ENCODE peak calls at places on chromosomes 5 and 9, in ten cellular contexts. L is heart right ventricle; T is tibial nerve; W is heart left ventricle; E is fibroblast of lung; Q is spleen; R is naive thymus-derived CD4-positive, alpha-beta T cell; C is ovary; B is left ventricle myocardium inferior; J is neuronal stem cell. X is an unnamed sample. For H3K9me3 and H3K4me1, the result is how much of the 10 kb centered on the place peaks cover.

GRCh38 chr5:90182726-90183125 is 226.8 kb downstream of the CETN3 start:
- DNase-seq in C (no peak), R (no peak), E (no peak), Q (no peak), J (no peak), L (no peak), W (no peak), T (no peak), B (no peak), X (no peak)

GRCh38 chr5:79255786-79256557 is 20.0 kb downstream of the JMY start:
- DNase-seq in C (no peak), Q (no peak), E (peak), R (no peak), J (peak), L (no peak), B (no peak), W (no peak), T (no peak), X (no peak)

GRCh38 chr9:86764230-86765039 is 182.9 kb downstream of the GAS1 start:
- DNase-seq in Q (no peak), E (no peak), C (no peak), T (no peak), W (no peak), L (no peak), J (no peak), R (no peak), B (no peak), X (no peak)

GRCh38 chr5:78320461-78320860 is 26.0 kb upstream of the AP3B1 start:
- DNase-seq in W (no peak), B (no peak), L (no peak), T (no peak), R (no peak), Q (no peak), C (no peak), J (no peak), E (peak), X (no peak)

GRCh38 chr9:101372327-101373118 is 12.3 kb downstream of the BAAT start:
- DNase-seq in L (no peak), W (no peak), E (no peak), B (no peak), C (no peak), T (no peak), R (no peak), J (no peak), Q (no peak), X (no peak)

GRCh38 chr5:74641778-74642542 is 1.4 kb upstream of the ENC1 start:
- DNase-seq in E (peak), B (peak), C (peak), L (no peak), W (peak), J (peak), T (no peak), R (no peak), Q (peak), X (no peak)

GRCh38 chr5:109575506-109575905 is 114.2 kb upstream of the MAN2A1 start:
- DNase-seq in E (no peak), T (no peak), B (no peak), J (no peak), R (no peak), L (no peak), Q (no peak), W (no peak), C (no peak), X (no peak)

GRCh38 chr5:42655982-42656660 is 100.5 kb upstream of the CCDC152 start:
- DNase-seq in W (no peak), C (no peak), R (no peak), T (no peak), E (peak), L (no peak), B (no peak), J (no peak), Q (no peak), X (no peak)

GRCh38 chr9:35867538-35867937 is 2.7 kb downstream of the OR13J1 start:
- DNase-seq in J (no peak), W (no peak), T (no peak), R (no peak), L (no peak), C (no peak), Q (no peak), B (no peak), E (no peak), X (no peak)

GRCh38 chr5:142421158-142421617 is 96.4 kb upstream of the SPRY4 start:
- DNase-seq in E (no peak), J (no peak), T (no peak), Q (no peak), L (no peak), C (no peak), B (no peak), R (no peak), W (no peak), X (no peak)

GRCh38 chr5:162325143-162325727 is 257.7 kb downstream of the GABRG2 start:
- DNase-seq in W (no peak), E (no peak), T (no peak), R (no peak), J (no peak), Q (no peak), C (no peak), B (no peak), L (no peak), X (no peak)
- H3K9me3 ChIP-seq in W (under half), E (under half), T (under half), R (under half), J (under half), Q (under half), C (under half), B (under half), L (under half), X (under half)

DNA sequence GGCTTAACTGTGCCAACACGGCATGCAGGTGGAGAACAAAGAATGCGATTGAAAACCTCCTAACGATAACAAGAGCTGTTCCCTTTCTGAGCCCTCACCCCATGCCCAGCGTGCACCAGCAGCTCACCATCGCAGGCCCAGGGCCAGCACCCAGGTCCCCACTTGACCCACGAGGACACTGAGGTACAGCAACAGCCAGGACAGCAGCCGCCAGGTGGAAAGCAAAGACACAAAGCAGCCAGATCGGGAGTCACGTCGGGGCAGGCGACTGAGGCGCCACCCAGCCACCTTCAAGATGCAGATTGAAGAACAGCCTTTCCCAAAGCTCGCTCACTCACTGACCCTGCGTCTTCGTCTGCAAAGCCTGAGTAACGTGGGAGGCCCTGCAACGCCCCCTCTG is 6.9 kb upstream of the SEC16A start:
- DNase-seq in R (no peak), T (no peak), L (no peak), E (no peak), B (no peak), W (no peak), C (no peak), J (no peak), Q (no peak), X (no peak)
- H3K4me1 ChIP-seq in R (under half), T (under half), L (under half), E (under half), B (under half), W (under half), C (under half), J (under half), Q (half or more), X (under half)

GRCh38 chr5:10585120-10585915 is 21.4 kb downstream of the ANKRD33B start:
- DNase-seq in E (no peak), Q (peak), J (no peak), R (no peak), C (no peak), T (no peak), L (no peak), W (no peak), B (no peak), X (no peak)
- H3K27ac ChIP-seq in E (no peak), Q (no peak), J (no peak), R (no peak), C (no peak), T (no peak), L (no peak), W (no peak), B (no peak), X (no peak)

DNA sequence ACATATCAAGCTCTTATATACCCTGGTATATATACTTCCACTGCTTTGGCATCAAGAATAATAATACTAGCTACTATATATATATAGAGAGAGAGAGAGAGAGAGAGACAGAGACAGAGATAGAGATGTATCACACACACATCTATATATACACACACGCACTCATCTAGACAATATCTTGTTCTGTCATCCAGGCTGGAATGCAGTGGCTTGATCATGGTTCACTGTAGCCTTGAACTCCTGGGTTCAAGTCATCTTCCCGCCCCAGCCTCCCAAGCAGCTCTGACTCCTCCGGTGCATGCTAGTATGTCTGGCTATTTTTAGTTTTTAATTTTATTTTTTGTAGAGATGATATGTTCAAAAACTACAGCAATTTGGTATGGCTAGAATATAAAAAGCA is 22.5 kb downstream of the ANKHD1 start:
- DNase-seq in E (no peak), J (no peak), T (no peak), Q (no peak), C (no peak), L (no peak), W (no peak), B (no peak), R (no peak), X (no peak)
- H3K9me3 ChIP-seq in E (under half), J (under half), T (under half), Q (under half), C (under half), L (under half), W (under half), B (under half), R (under half), X (under half)

DNA sequence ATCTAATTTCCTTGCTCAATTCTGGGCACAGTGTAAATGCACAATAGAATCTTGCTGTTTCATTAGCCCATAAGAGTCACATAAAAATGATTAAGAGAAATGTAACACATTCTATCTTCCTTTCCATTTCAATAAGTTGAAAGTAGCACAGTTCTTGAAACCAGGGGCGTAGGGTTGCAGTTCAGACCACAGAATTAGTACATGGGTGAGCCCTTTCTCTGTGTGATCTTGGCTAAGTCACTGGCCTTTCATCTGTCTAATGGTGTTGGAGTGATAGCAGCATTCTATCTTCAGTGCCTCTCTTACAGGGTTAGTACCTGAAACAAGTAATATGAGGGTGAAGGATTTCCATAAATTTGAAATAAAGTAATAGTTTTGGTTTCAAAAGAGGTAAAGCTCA is 445.3 kb upstream of the ZNF462 start:
- DNase-seq in R (no peak), C (no peak), W (no peak), L (no peak), T (no peak), Q (no peak), E (no peak), J (no peak), B (no peak), X (no peak)
- H3K4me1 ChIP-seq in R (under half), C (under half), W (under half), L (under half), T (under half), Q (under half), E (under half), J (under half), B (under half), X (under half)